ENCODE peak calls at places on chromosomes 2 and 18, in ten cellular contexts. J is uterus, Q is heart left ventricle, I is tibial nerve, N is A549, G is gastrocnemius medialis, R is esophagus squamous epithelium, E is adrenal gland, U is IMR-90, A is breast epithelium. F is an unnamed sample.

GRCh38 chr2:206160807-206161179 is 1.1 kb downstream of the EEF1B2 start:
- DNase-seq in U (no peak), J (no peak), I (no peak), G (no peak), E (no peak), A (no peak), N (no peak), R (no peak), Q (no peak), F (no peak)

GRCh38 chr2:73174941-73175662 is 27.3 kb upstream of the NOTO start:
- DNase-seq in R (no peak), Q (no peak), A (no peak), E (no peak), U (no peak), N (no peak), I (no peak), G (no peak), J (no peak), F (no peak)

GRCh38 chr2:240643093-240643810 is 18.0 kb downstream of the GPR35 start:
- DNase-seq in Q (no peak), J (peak), R (no peak), A (peak), G (no peak), U (no peak), E (no peak), I (no peak), N (no peak), F (peak)

GRCh38 chr18:35203001-35203553 is 37.8 kb upstream of the ZNF397 start:
- DNase-seq in J (no peak), G (no peak), N (no peak), E (no peak), Q (no peak), U (no peak), R (no peak), A (no peak), I (no peak), F (no peak)

GRCh38 chr2:6970551-6970950 is 53.3 kb downstream of the RNF144A start:
- DNase-seq in E (no peak), N (no peak), J (no peak), U (no peak), Q (no peak), I (no peak), R (no peak), G (no peak), A (no peak), F (no peak)

GRCh38 chr2:210399440-210400041 is 77.0 kb downstream of the LANCL1 start:
- DNase-seq in G (no peak), R (no peak), Q (no peak), J (no peak), U (peak), N (no peak), E (no peak), I (no peak), A (no peak), F (no peak)

GRCh38 chr2:75605770-75606535 is 40.6 kb upstream of the MRPL19 start:
- DNase-seq in R (no peak), E (no peak), U (peak), J (no peak), Q (no peak), A (peak), N (peak), G (no peak), I (no peak), F (peak)

GRCh38 chr2:241300000-241300399 is 15.5 kb downstream of the HDLBP start:
- DNase-seq in G (no peak), A (no peak), R (no peak), N (no peak), J (no peak), U (no peak), Q (no peak), E (no peak), I (no peak), F (peak)

GRCh38 chr18:14947482-14948162 is 199.7 kb downstream of the ANKRD30B start:
- DNase-seq in Q (no peak), A (peak), E (no peak), N (no peak), R (no peak), I (no peak), U (no peak), G (peak), J (no peak), F (no peak)

GRCh38 chr18:70422061-70422965 is 133.5 kb downstream of the SOCS6 start:
- DNase-seq in R (no peak), U (peak), N (peak), J (peak), I (peak), E (peak), A (peak), G (peak), Q (peak), F (no peak)

GRCh38 chr18:46282177-46282570 is 178.0 kb downstream of the HAUS1 start:
- DNase-seq in Q (no peak), G (no peak), J (no peak), N (no peak), E (no peak), I (no peak), R (no peak), A (no peak), U (no peak), F (no peak)

GRCh38 chr2:39401319-39401718 is 35.8 kb downstream of the MAP4K3 start:
- DNase-seq in E (no peak), G (no peak), J (no peak), Q (no peak), R (no peak), I (no peak), U (no peak), A (no peak), N (no peak), F (no peak)

GRCh38 chr2:168365094-168365621 is 90.9 kb upstream of the CERS6 start:
- DNase-seq in R (no peak), I (no peak), U (no peak), J (no peak), N (no peak), G (no peak), E (no peak), Q (no peak), A (no peak), F (no peak)

GRCh38 chr2:7053650-7054262 is 136.5 kb downstream of the RNF144A start:
- DNase-seq in I (no peak), E (no peak), A (no peak), U (no peak), R (no peak), G (no peak), N (no peak), J (no peak), Q (no peak), F (no peak)

GRCh38 chr2:113848758-113849460 is 41.0 kb upstream of the ACTR3 start:
- DNase-seq in I (no peak), J (no peak), Q (no peak), N (peak), G (no peak), A (no peak), R (no peak), E (peak), U (peak), F (no peak)

GRCh38 chr2:204665244-204665643 is 120.0 kb downstream of the PARD3B start:
- DNase-seq in G (no peak), J (no peak), I (no peak), U (peak), N (peak), E (no peak), Q (no peak), R (no peak), A (no peak), F (no peak)

GRCh38 chr2:95284886-95285541 is 10.8 kb downstream of the PROM2 start:
- DNase-seq in R (no peak), J (no peak), N (no peak), I (no peak), Q (no peak), A (no peak), U (no peak), E (no peak), G (no peak), F (peak)

GRCh38 chr2:181891966-181892794 is 650 bp downstream of the ITPRID2 start:
- DNase-seq in A (peak), E (peak), N (peak), U (peak), I (peak), Q (peak), R (peak), J (peak), G (peak), F (peak)

GRCh38 chr2:169983506-169983905 is 156.3 kb downstream of the UBR3 start:
- DNase-seq in Q (no peak), G (no peak), A (no peak), J (no peak), R (no peak), U (no peak), I (no peak), E (no peak), N (no peak), F (no peak)

GRCh38 chr2:15313657-15314056 is 247.5 kb downstream of the NBAS start:
- DNase-seq in I (no peak), N (no peak), R (no peak), Q (no peak), E (no peak), J (no peak), G (no peak), A (no peak), U (peak), F (no peak)

GRCh38 chr2:68320118-68320641 is 431 bp upstream of the CNRIP1 start:
- DNase-seq in E (no peak), G (no peak), J (peak), N (no peak), U (no peak), R (no peak), A (no peak), Q (no peak), I (peak), F (no peak)

GRCh38 chr2:200411831-200412230 is 98.0 kb downstream of the KCTD18 start:
- DNase-seq in R (no peak), N (no peak), Q (no peak), G (no peak), J (no peak), E (no peak), I (no peak), A (no peak), U (peak), F (no peak)

GRCh38 chr2:200862532-200863000 is 1.9 kb downstream of the CLK1 start:
- DNase-seq in J (no peak), I (peak), G (peak), U (peak), Q (no peak), R (no peak), A (no peak), E (peak), N (no peak), F (no peak)

GRCh38 chr2:72827999-72828646 is 2.3 kb upstream of the EXOC6B start:
- DNase-seq in R (no peak), U (peak), N (no peak), Q (no peak), I (no peak), E (no peak), J (no peak), A (no peak), G (no peak), F (no peak)

GRCh38 chr2:26033270-26033768 is 565 bp upstream of the RAB10 start:
- DNase-seq in G (peak), I (no peak), N (peak), Q (no peak), R (peak), A (peak), U (peak), E (peak), J (no peak), F (peak)

GRCh38 chr2:172357442-172357841 is 69.9 kb upstream of the ITGA6 start:
- DNase-seq in N (no peak), I (no peak), Q (peak), A (no peak), E (no peak), G (no peak), J (no peak), R (no peak), U (no peak), F (no peak)

GRCh38 chr2:166494140-166494544 is at the start of gene SCN7A:
- DNase-seq in R (no peak), Q (peak), A (peak), U (peak), I (peak), E (peak), G (peak), J (peak), N (no peak), F (peak)

GRCh38 chr2:69957970-69958369 is 3.5 kb downstream of the ASPRV1 start:
- DNase-seq in Q (no peak), N (no peak), J (no peak), E (no peak), G (no peak), R (no peak), U (peak), A (no peak), I (no peak), F (no peak)

GRCh38 chr2:216572582-216573578 is 60.3 kb upstream of the IGFBP2 start:
- DNase-seq in J (peak), Q (peak), I (peak), E (peak), U (no peak), A (peak), N (no peak), G (peak), R (no peak), F (no peak)

DNA sequence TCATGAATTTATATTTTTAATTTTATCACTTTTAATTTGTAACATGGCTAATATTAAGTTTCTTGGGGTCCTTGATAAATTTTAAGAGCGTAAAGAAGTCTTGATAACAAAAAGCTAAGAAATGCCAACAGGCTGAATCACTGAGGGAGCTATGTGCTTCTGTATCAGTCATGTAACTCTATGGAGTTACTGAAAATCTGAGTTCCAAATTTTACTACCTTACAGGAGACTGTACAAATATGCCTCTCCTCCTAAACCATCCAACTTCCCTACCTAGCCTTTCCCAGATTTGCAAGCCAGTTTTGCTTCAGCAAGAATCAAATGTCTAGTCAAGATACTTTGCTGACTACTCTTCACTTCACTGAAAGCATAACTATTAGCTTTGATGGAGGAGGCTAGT is 35.7 kb downstream of the FEZ2 start:
- DNase-seq in I (no peak), R (no peak), A (no peak), E (no peak), G (no peak), Q (no peak), J (no peak), N (no peak), U (peak), F (no peak)
- H3K4me3 ChIP-seq in I (no peak), R (no peak), A (no peak), E (no peak), G (no peak), Q (no peak), J (no peak), N (peak), U (peak), F (no peak)

GRCh38 chr2:29114841-29115609 is at the start of gene CLIP4:
- DNase-seq in N (peak), J (peak), A (peak), E (peak), I (peak), Q (peak), G (peak), U (peak), R (no peak), F (peak)
- TF ChIP-seq POLR2A in N (peak), J (peak), A (peak), E (no peak), I (peak), Q (peak), G (peak), U (peak), R (no peak), F (peak)

GRCh38 chr18:62647179-62647578 is 68.2 kb upstream of the PHLPP1 start:
- DNase-seq in E (no peak), Q (no peak), N (no peak), R (no peak), G (no peak), A (no peak), U (no peak), J (no peak), I (no peak), F (no peak)

GRCh38 chr18:62643181-62643580 is 72.2 kb upstream of the PHLPP1 start:
- DNase-seq in E (no peak), U (no peak), A (no peak), I (no peak), Q (no peak), J (no peak), R (no peak), G (no peak), N (no peak), F (no peak)

DNA sequence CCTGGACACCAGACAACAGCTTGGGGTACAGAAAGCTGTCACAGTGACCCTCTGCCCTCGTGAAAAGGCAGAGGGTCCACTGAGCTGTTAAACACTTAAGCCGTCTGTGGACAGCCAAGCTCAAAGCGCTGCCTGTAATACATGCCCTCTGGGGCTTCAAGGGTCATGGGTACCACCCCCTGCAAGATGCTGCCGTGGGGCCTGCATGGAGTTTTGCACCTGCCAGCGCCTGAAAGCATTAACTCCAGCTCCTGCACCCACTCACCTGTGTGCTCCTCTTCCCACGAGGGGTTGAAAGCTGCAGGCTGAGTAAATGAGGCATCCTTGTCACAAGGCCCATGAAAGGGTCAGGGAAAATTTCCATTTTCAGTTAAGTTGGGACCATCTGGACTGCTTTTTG is 70.6 kb upstream of the PHLPP1 start:
- DNase-seq in U (no peak), I (no peak), G (no peak), A (no peak), N (no peak), E (no peak), R (no peak), J (no peak), Q (no peak), F (no peak)
- H3K27ac ChIP-seq in U (no peak), I (no peak), G (no peak), A (no peak), N (no peak), E (no peak), R (no peak), J (no peak), Q (no peak), F (no peak)

GRCh38 chr2:134124047-134124753 is 129.7 kb upstream of the MGAT5 start:
- DNase-seq in G (no peak), U (peak), I (no peak), R (no peak), E (no peak), Q (no peak), N (no peak), J (no peak), A (no peak), F (no peak)
- H3K4me3 ChIP-seq in G (no peak), U (no peak), I (no peak), R (no peak), E (no peak), Q (no peak), N (no peak), J (no peak), A (no peak), F (no peak)

GRCh38 chr2:202286595-202286994 is 21.0 kb downstream of the NOP58 start:
- DNase-seq in A (no peak), G (no peak), E (no peak), J (no peak), Q (no peak), N (no peak), U (no peak), R (no peak), I (no peak), F (no peak)
- TF ChIP-seq POLR2A in A (no peak), G (no peak), E (no peak), J (no peak), Q (no peak), N (no peak), U (no peak), R (no peak), I (no peak), F (no peak)

GRCh38 chr2:64263315-64263714 is 119.1 kb upstream of the PELI1 start:
- DNase-seq in G (no peak), Q (no peak), U (peak), E (no peak), A (peak), N (no peak), I (no peak), R (no peak), J (no peak), F (no peak)
- H3K27ac ChIP-seq in G (no peak), Q (no peak), U (no peak), E (peak), A (peak), N (no peak), I (peak), R (peak), J (peak), F (no peak)

DNA sequence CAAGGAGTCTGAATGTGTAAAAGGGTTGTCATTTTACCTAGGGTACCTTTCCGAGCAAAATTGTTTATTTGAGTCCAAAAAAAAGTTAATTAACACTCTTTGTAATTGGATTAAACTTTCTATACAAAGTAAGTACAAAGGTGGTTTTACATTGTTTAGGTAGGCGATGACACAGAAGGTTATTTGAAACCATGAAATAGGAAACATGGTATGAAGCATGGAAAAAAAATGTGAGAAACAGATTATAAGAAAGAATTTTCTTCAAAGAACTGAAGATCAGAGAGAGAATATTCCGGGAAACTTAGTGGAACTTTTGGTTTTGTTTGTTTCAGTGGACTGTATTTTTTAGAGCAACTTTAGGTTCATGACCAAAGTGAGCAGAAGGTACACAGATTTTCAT is 32.7 kb downstream of the CARF start:
- DNase-seq in R (no peak), J (no peak), I (no peak), E (no peak), A (no peak), Q (no peak), N (no peak), U (peak), G (no peak), F (no peak)
- H3K4me3 ChIP-seq in R (no peak), J (no peak), I (no peak), E (no peak), A (no peak), Q (no peak), N (no peak), U (no peak), G (no peak), F (no peak)

DNA sequence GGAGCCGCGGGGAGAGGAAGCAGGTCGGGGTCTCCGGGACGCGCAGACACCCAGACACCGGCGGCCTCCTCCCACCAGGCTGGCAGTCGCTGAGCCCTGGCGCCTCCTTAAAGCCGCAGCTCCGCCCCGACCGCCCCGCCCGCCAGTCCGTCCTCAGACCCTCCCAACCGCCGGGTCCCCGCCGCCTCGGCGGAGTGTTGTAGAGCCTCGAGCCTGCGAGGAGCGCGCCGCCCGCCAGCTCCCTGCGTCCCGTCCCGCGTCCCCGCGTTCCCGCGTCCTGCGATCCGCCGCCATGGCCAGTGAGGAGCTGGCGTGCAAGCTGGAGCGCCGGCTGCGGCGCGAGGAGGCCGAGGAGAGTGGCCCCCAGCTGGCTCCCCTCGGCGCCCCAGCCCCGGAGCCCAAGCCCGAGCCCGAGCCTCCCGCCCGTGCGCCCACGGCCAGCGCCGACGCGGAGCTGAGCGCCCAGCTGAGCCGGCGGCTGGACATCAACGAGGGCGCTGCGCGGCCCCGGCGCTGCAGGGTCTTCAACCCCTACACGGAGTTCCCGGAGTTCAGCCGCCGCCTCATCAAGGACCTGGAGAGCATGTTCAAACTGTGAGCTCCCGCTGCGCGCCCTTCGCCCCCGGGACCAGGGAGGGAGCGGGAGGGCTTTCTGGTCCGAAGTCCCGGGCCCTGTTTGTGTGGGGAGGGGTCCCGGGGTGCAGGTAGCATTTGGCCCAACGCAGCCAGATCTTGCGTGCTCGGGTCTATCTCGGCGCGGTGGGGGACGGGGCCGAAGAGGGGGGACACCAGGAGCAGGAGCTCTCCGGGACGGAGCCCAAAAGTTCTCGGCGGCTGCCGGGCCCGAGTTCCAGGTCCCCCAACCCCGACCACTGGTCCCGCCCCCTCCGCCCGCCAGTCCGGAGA is at the start of gene EFHD1:
- DNase-seq in U (peak), G (peak), A (peak), I (peak), R (no peak), N (peak), Q (peak), J (peak), E (peak), F (peak)
- TF ChIP-seq POLR2A in U (no peak), G (peak), A (peak), I (no peak), R (no peak), N (peak), Q (peak), J (peak), E (no peak), F (peak)

GRCh38 chr2:118584380-118584779 is 263.1 kb downstream of the EN1 start:
- DNase-seq in Q (no peak), E (no peak), G (no peak), U (no peak), A (no peak), N (no peak), R (no peak), J (no peak), I (no peak), F (no peak)
- H3K27ac ChIP-seq in Q (no peak), E (no peak), G (no peak), U (no peak), A (no peak), N (no peak), R (no peak), J (no peak), I (no peak), F (no peak)